ENCODE peak calls at places on chromosomes 4 and X, in six cellular contexts. One of them, this sample, is unnamed.

GRCh38 chr4:83644677-83645639 is 109.0 kb downstream of the GPAT3 start:
- DNase-seq in HepG2: peak
- DNase-seq in endothelial cell of umbilical vein: peak
- DNase-seq in K562: peak
- DNase-seq in A549: peak
- DNase-seq in GM12878: peak
- DNase-seq in this sample: peak

GRCh38 chr4:121462660-121463261 is 81.9 kb upstream of the QRFPR start:
- DNase-seq in endothelial cell of umbilical vein: peak
- DNase-seq in A549: peak
- DNase-seq in HepG2: peak
- DNase-seq in GM12878: no peak
- DNase-seq in K562: peak
- DNase-seq in this sample: peak

GRCh38 chrX:104659037-104659744 is 93.2 kb downstream of the IL1RAPL2 start:
- DNase-seq in GM12878: no peak
- DNase-seq in K562: no peak
- DNase-seq in HepG2: no peak
- DNase-seq in endothelial cell of umbilical vein: no peak
- DNase-seq in A549: no peak
- DNase-seq in this sample: no peak

GRCh38 chr4:161577604-161578301 is 586.0 kb downstream of the FSTL5 start:
- DNase-seq in HepG2: no peak
- DNase-seq in GM12878: no peak
- DNase-seq in K562: no peak
- DNase-seq in A549: no peak
- DNase-seq in endothelial cell of umbilical vein: peak
- DNase-seq in this sample: no peak

GRCh38 chrX:124347242-124347641 is 879 bp downstream of the SH2D1A start:
- DNase-seq in GM12878: no peak
- DNase-seq in HepG2: no peak
- DNase-seq in A549: no peak
- DNase-seq in endothelial cell of umbilical vein: no peak
- DNase-seq in K562: no peak
- DNase-seq in this sample: no peak

GRCh38 chr4:6263541-6264540 is 5.8 kb upstream of the WFS1 start:
- DNase-seq in A549: no peak
- DNase-seq in K562: no peak
- DNase-seq in GM12878: no peak
- DNase-seq in endothelial cell of umbilical vein: peak
- DNase-seq in HepG2: peak
- DNase-seq in this sample: peak

GRCh38 chr4:1601852-1602525 is 82.1 kb downstream of the FAM53A start:
- DNase-seq in endothelial cell of umbilical vein: no peak
- DNase-seq in K562: no peak
- DNase-seq in GM12878: no peak
- DNase-seq in A549: no peak
- DNase-seq in HepG2: no peak
- DNase-seq in this sample: no peak

GRCh38 chr4:107315584-107315983 is 279.5 kb upstream of the DKK2 start:
- DNase-seq in endothelial cell of umbilical vein: no peak
- DNase-seq in A549: no peak
- DNase-seq in HepG2: no peak
- DNase-seq in K562: no peak
- DNase-seq in GM12878: no peak
- DNase-seq in this sample: no peak

GRCh38 chr4:13137400-13137799 is 346.7 kb downstream of the RAB28 start:
- DNase-seq in endothelial cell of umbilical vein: no peak
- DNase-seq in HepG2: no peak
- DNase-seq in K562: no peak
- DNase-seq in GM12878: no peak
- DNase-seq in A549: no peak
- DNase-seq in this sample: no peak

GRCh38 chr4:8911311-8912088 is 39.9 kb upstream of the HMX1 start:
- DNase-seq in HepG2: no peak
- DNase-seq in K562: no peak
- DNase-seq in GM12878: no peak
- DNase-seq in A549: no peak
- DNase-seq in endothelial cell of umbilical vein: no peak
- DNase-seq in this sample: peak

GRCh38 chrX:149129767-149130166 is 375.3 kb downstream of the IDS start:
- DNase-seq in GM12878: no peak
- DNase-seq in endothelial cell of umbilical vein: peak
- DNase-seq in K562: no peak
- DNase-seq in A549: no peak
- DNase-seq in HepG2: no peak
- DNase-seq in this sample: no peak

GRCh38 chrX:19670854-19671620 is 155.7 kb upstream of the MAP3K15 start:
- DNase-seq in GM12878: no peak
- DNase-seq in HepG2: peak
- DNase-seq in endothelial cell of umbilical vein: peak
- DNase-seq in K562: no peak
- DNase-seq in A549: peak
- DNase-seq in this sample: no peak
- TF ChIP-seq MYC in GM12878: no peak
- TF ChIP-seq MYC in HepG2: no peak
- TF ChIP-seq MYC in endothelial cell of umbilical vein: no peak
- TF ChIP-seq MYC in K562: no peak
- TF ChIP-seq MYC in A549: no peak
- TF ChIP-seq MYC in this sample: no peak

GRCh38 chr4:2866160-2866861 is 22.7 kb downstream of the ADD1 start:
- DNase-seq in GM12878: no peak
- DNase-seq in K562: no peak
- DNase-seq in A549: no peak
- DNase-seq in endothelial cell of umbilical vein: no peak
- DNase-seq in HepG2: peak
- DNase-seq in this sample: no peak

GRCh38 chr4:2869659-2870058 is 26.0 kb downstream of the ADD1 start:
- DNase-seq in K562: no peak
- DNase-seq in HepG2: no peak
- DNase-seq in endothelial cell of umbilical vein: no peak
- DNase-seq in GM12878: no peak
- DNase-seq in A549: no peak
- DNase-seq in this sample: no peak

GRCh38 chr4:2866891-2867290 is 23.2 kb downstream of the ADD1 start:
- DNase-seq in endothelial cell of umbilical vein: no peak
- DNase-seq in GM12878: no peak
- DNase-seq in HepG2: no peak
- DNase-seq in K562: no peak
- DNase-seq in A549: no peak
- DNase-seq in this sample: no peak

GRCh38 chr4:2868840-2869487 is 25.3 kb downstream of the ADD1 start:
- DNase-seq in GM12878: no peak
- DNase-seq in HepG2: no peak
- DNase-seq in A549: no peak
- DNase-seq in endothelial cell of umbilical vein: no peak
- DNase-seq in K562: no peak
- DNase-seq in this sample: no peak

DNA sequence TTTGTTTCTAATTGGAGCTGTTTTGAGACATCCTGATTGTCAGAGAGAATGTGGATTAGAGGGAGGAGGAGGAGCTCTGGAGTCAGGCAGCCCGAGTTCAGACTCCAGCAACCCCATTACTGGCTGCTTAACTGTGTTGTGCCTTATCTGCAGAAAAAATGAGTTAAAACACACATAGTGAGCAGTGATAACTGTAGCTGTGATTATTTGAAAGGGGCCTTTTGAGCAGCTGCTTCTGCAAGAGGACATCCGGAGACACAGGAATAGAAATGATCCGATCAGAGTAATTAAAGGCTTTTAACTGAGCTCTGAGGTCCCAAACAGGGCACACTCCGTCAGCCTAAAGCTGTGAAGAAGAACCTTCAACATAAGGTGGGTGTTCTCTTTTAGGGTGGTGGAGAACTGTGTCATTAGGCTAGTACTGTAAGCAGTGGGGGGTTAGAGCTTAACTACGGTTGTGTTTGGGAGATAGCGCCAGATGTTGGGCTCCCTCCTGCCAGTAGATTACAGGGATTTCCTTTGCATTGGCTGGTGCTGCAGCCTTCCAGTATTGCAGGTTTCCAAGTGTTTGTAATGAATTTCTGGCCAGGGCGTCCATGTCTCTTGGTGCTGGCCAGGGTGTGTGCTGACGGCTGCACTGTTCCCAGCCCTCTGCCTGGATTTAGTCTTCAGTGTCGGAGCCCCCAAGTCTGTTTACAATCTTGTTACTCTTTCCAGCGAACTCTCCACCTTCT is 24.3 kb downstream of the ADD1 start:
- DNase-seq in K562: peak
- DNase-seq in endothelial cell of umbilical vein: peak
- DNase-seq in GM12878: no peak
- DNase-seq in HepG2: peak
- DNase-seq in A549: no peak
- DNase-seq in this sample: no peak
- H3K4me3 ChIP-seq in K562: no peak
- H3K4me3 ChIP-seq in endothelial cell of umbilical vein: no peak
- H3K4me3 ChIP-seq in GM12878: no peak
- H3K4me3 ChIP-seq in HepG2: no peak
- H3K4me3 ChIP-seq in A549: no peak
- H3K4me3 ChIP-seq in this sample: no peak

DNA sequence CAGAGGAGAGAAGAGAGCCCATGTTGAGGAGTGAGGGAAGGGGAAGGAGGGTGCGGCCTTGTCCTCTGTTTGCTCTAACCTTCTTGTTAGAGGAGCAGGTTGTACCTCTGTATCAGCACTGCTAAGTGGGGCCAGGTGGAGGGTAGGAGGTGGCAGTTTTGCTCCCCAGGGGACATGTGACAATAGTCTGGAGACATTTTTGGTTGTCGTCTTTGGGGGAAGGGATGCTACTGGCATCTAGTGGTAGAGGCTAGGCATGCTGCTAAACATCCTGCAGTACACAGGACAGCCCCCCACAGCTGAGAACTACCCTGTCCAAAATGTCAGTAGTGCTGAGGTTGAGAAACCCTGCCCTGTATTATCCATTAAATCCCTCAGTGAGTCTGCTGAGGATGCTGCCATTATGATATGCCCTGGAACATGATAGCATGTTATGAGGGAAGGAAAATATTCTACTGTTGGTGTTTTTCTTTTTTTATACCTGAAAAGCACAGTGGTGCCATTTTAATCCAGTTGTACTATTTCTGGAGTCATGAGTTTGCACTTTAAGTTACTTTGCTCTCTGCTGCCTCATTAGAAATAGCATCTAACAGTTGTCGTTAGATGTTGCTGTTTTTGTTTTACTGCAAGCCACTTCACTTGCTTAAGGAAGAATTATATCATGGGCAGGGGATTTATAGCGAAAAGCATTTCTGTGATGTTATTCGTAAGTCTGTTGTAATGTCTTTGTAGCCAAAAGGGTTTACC is 90.6 kb downstream of the LRP2BP start:
- DNase-seq in K562: no peak
- DNase-seq in A549: no peak
- DNase-seq in endothelial cell of umbilical vein: peak
- DNase-seq in GM12878: peak
- DNase-seq in HepG2: peak
- DNase-seq in this sample: peak
- TF ChIP-seq MYC in K562: no peak
- TF ChIP-seq MYC in A549: no peak
- TF ChIP-seq MYC in endothelial cell of umbilical vein: no peak
- TF ChIP-seq MYC in GM12878: peak
- TF ChIP-seq MYC in HepG2: no peak
- TF ChIP-seq MYC in this sample: no peak

DNA sequence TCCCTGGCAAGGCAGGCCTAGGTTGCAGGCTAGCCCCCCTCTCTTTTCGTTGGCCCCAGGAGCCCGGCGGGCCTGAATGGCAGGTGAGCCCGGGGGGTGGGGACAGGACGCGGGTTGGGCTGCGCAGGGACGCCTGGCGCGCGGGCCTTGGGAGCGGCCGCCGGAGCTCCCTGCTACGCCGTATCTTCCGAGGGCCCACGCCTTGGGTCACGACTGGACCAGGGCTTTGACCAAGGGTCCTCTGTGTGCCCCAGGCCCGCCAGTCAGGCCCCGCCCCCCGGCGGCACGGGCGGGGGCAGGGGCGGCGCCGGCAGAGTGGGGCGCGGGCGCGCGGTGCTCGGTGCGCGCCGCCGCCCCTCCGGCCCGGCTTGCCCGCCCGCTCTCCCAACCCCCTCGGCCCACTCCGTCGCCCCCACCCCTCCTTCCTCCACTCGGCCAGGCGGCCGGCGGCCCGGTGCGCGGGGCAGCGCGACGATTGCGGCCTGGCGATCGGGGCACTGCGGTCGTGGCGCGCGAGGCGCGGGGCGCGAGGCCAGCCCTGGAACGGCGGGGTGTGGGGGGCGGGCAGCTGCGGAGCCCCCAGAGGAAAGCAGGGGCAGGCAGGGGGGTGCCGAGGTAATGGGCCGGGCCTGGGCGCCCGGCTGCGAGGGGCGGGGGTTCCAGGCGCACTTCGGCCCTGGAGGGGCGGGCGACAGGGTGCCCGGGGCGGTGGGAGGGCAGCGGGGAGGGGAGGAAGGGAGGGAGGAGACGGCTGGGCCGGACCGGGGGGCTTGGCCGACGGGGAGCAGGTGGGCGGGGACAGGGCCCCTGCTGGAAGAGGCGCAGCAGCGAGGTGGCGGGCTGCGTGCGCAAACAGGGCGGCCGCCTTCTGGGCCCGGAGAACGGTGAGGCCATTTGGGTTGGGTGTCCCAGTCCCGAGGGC is at the start of gene PRRG3:
- DNase-seq in K562: no peak
- DNase-seq in HepG2: no peak
- DNase-seq in A549: no peak
- DNase-seq in GM12878: no peak
- DNase-seq in endothelial cell of umbilical vein: no peak
- DNase-seq in this sample: no peak
- H3K4me3 ChIP-seq in K562: no peak
- H3K4me3 ChIP-seq in HepG2: no peak
- H3K4me3 ChIP-seq in A549: no peak
- H3K4me3 ChIP-seq in GM12878: no peak
- H3K4me3 ChIP-seq in endothelial cell of umbilical vein: no peak
- H3K4me3 ChIP-seq in this sample: no peak

GRCh38 chr4:187378441-187378840 is 617.1 kb upstream of the ZFP42 start:
- DNase-seq in A549: no peak
- DNase-seq in K562: no peak
- DNase-seq in GM12878: no peak
- DNase-seq in endothelial cell of umbilical vein: no peak
- DNase-seq in HepG2: no peak
- DNase-seq in this sample: no peak
- TF ChIP-seq MYC in A549: no peak
- TF ChIP-seq MYC in K562: no peak
- TF ChIP-seq MYC in GM12878: no peak
- TF ChIP-seq MYC in endothelial cell of umbilical vein: no peak
- TF ChIP-seq MYC in HepG2: no peak
- TF ChIP-seq MYC in this sample: no peak

This sample was measured in NB4.